ENCODE peak calls at places on chromosomes 7 and 10, in five cellular contexts. One of them, this sample, is unnamed.

GRCh38 chr7:116194115-116194514 is 16.2 kb upstream of the TES start:
- DNase-seq in GM23338: no peak
- DNase-seq in GM23248: peak
- DNase-seq in OCI-LY7: no peak
- DNase-seq in PC-3: no peak
- DNase-seq in this sample: no peak

GRCh38 chr7:130369110-130369711 is 11.1 kb upstream of the CPA1 start:
- DNase-seq in GM23248: peak
- DNase-seq in GM23338: no peak
- DNase-seq in OCI-LY7: no peak
- DNase-seq in PC-3: no peak
- DNase-seq in this sample: no peak

GRCh38 chr10:113385021-113385975 is 167.6 kb upstream of the HABP2 start:
- DNase-seq in GM23338: peak
- DNase-seq in OCI-LY7: peak
- DNase-seq in PC-3: peak
- DNase-seq in GM23248: peak
- DNase-seq in this sample: peak

GRCh38 chr10:50316695-50317648 is 65.7 kb upstream of the ASAH2 start:
- DNase-seq in GM23248: peak
- DNase-seq in GM23338: no peak
- DNase-seq in OCI-LY7: peak
- DNase-seq in PC-3: peak
- DNase-seq in this sample: no peak

GRCh38 chr7:13262929-13263530 is 575.6 kb downstream of the ARL4A start:
- DNase-seq in GM23248: peak
- DNase-seq in PC-3: peak
- DNase-seq in GM23338: peak
- DNase-seq in OCI-LY7: peak
- DNase-seq in this sample: peak

GRCh38 chr7:45368129-45368807 is 205.9 kb upstream of the ADCY1 start:
- DNase-seq in PC-3: no peak
- DNase-seq in GM23338: no peak
- DNase-seq in OCI-LY7: no peak
- DNase-seq in GM23248: no peak
- DNase-seq in this sample: no peak

GRCh38 chr7:2299131-2299829 is 15.0 kb downstream of the SNX8 start:
- DNase-seq in PC-3: no peak
- DNase-seq in GM23338: no peak
- DNase-seq in GM23248: peak
- DNase-seq in OCI-LY7: peak
- DNase-seq in this sample: no peak

GRCh38 chr10:132714906-132715790 is 70.8 kb downstream of the NKX6-2 start:
- DNase-seq in PC-3: no peak
- DNase-seq in OCI-LY7: no peak
- DNase-seq in GM23248: no peak
- DNase-seq in GM23338: no peak
- DNase-seq in this sample: no peak

GRCh38 chr10:132185601-132186487 is 904 bp upstream of the DPYSL4 start:
- DNase-seq in GM23248: peak
- DNase-seq in GM23338: peak
- DNase-seq in PC-3: peak
- DNase-seq in OCI-LY7: no peak
- DNase-seq in this sample: peak

GRCh38 chr7:2894118-2894940 is 50.2 kb upstream of the GNA12 start:
- DNase-seq in GM23248: no peak
- DNase-seq in OCI-LY7: peak
- DNase-seq in PC-3: no peak
- DNase-seq in GM23338: no peak
- DNase-seq in this sample: no peak

GRCh38 chr7:157499835-157500153 is 163.0 kb downstream of the DNAJB6 start:
- DNase-seq in GM23248: no peak
- DNase-seq in GM23338: no peak
- DNase-seq in OCI-LY7: no peak
- DNase-seq in PC-3: no peak
- DNase-seq in this sample: no peak

GRCh38 chr10:102347236-102347828 is 48.2 kb upstream of the NFKB2 start:
- DNase-seq in GM23338: peak
- DNase-seq in PC-3: peak
- DNase-seq in GM23248: peak
- DNase-seq in OCI-LY7: peak
- DNase-seq in this sample: peak

GRCh38 chr10:29386347-29386999 is 97.6 kb downstream of the LYZL1 start:
- DNase-seq in PC-3: peak
- DNase-seq in GM23338: peak
- DNase-seq in OCI-LY7: peak
- DNase-seq in GM23248: peak
- DNase-seq in this sample: no peak

GRCh38 chr10:109166935-109167334 is 756.4 kb downstream of the XPNPEP1 start:
- DNase-seq in GM23338: no peak
- DNase-seq in OCI-LY7: no peak
- DNase-seq in PC-3: peak
- DNase-seq in GM23248: peak
- DNase-seq in this sample: no peak

GRCh38 chr10:36181421-36181820 is 539.3 kb upstream of the FZD8 start:
- DNase-seq in OCI-LY7: no peak
- DNase-seq in PC-3: peak
- DNase-seq in GM23338: no peak
- DNase-seq in GM23248: peak
- DNase-seq in this sample: no peak

GRCh38 chr10:99733366-99733765 is 1.3 kb downstream of the CUTC start:
- DNase-seq in OCI-LY7: no peak
- DNase-seq in GM23248: peak
- DNase-seq in PC-3: no peak
- DNase-seq in GM23338: no peak
- DNase-seq in this sample: no peak

GRCh38 chr10:131771634-131772358 is 129.0 kb upstream of the PPP2R2D start:
- DNase-seq in GM23338: no peak
- DNase-seq in PC-3: no peak
- DNase-seq in OCI-LY7: no peak
- DNase-seq in GM23248: no peak
- DNase-seq in this sample: no peak

GRCh38 chr10:78489034-78489433 is 455.4 kb downstream of the RPS24 start:
- DNase-seq in GM23338: no peak
- DNase-seq in OCI-LY7: no peak
- DNase-seq in PC-3: no peak
- DNase-seq in GM23248: no peak
- DNase-seq in this sample: no peak

GRCh38 chr7:48868916-48869315 is 55.4 kb upstream of the CDC14C start:
- DNase-seq in GM23338: no peak
- DNase-seq in GM23248: no peak
- DNase-seq in PC-3: no peak
- DNase-seq in OCI-LY7: no peak
- DNase-seq in this sample: no peak

GRCh38 chr7:86733783-86734182 is 90.1 kb downstream of the GRM3 start:
- DNase-seq in PC-3: peak
- DNase-seq in GM23338: peak
- DNase-seq in GM23248: peak
- DNase-seq in OCI-LY7: peak
- DNase-seq in this sample: no peak

GRCh38 chr7:142496545-142496991 is 238.7 kb upstream of the PRSS58 start:
- DNase-seq in OCI-LY7: peak
- DNase-seq in PC-3: peak
- DNase-seq in GM23338: peak
- DNase-seq in GM23248: peak
- DNase-seq in this sample: peak

GRCh38 chr7:102432476-102433318 is 678 bp upstream of the ORAI2 start:
- DNase-seq in PC-3: no peak
- DNase-seq in OCI-LY7: peak
- DNase-seq in GM23248: peak
- DNase-seq in GM23338: no peak
- DNase-seq in this sample: no peak

GRCh38 chr10:69168493-69168892 is 11.5 kb upstream of the SUPV3L1 start:
- DNase-seq in OCI-LY7: no peak
- DNase-seq in PC-3: no peak
- DNase-seq in GM23338: no peak
- DNase-seq in GM23248: no peak
- DNase-seq in this sample: no peak

GRCh38 chr10:95247200-95247880 is 43.5 kb downstream of the PDLIM1 start:
- DNase-seq in GM23248: peak
- DNase-seq in GM23338: no peak
- DNase-seq in PC-3: peak
- DNase-seq in OCI-LY7: no peak
- DNase-seq in this sample: no peak

GRCh38 chr10:89079991-89080390 is 89.4 kb downstream of the FAS start:
- DNase-seq in GM23248: peak
- DNase-seq in OCI-LY7: no peak
- DNase-seq in GM23338: no peak
- DNase-seq in PC-3: peak
- DNase-seq in this sample: no peak

GRCh38 chr7:136870799-136871487 is 2.5 kb downstream of the CHRM2 start:
- DNase-seq in GM23248: peak
- DNase-seq in OCI-LY7: no peak
- DNase-seq in PC-3: no peak
- DNase-seq in GM23338: peak
- DNase-seq in this sample: no peak

GRCh38 chr7:139641337-139641992 is 118.0 kb downstream of the CLEC2L start:
- DNase-seq in PC-3: no peak
- DNase-seq in OCI-LY7: no peak
- DNase-seq in GM23338: no peak
- DNase-seq in GM23248: no peak
- DNase-seq in this sample: no peak

GRCh38 chr7:28530175-28531142 is 118.1 kb downstream of the CREB5 start:
- DNase-seq in OCI-LY7: no peak
- DNase-seq in GM23338: peak
- DNase-seq in GM23248: no peak
- DNase-seq in PC-3: peak
- DNase-seq in this sample: no peak

GRCh38 chr7:44911911-44912310 is 26.6 kb upstream of the PURB start:
- DNase-seq in GM23338: no peak
- DNase-seq in OCI-LY7: no peak
- DNase-seq in PC-3: no peak
- DNase-seq in GM23248: no peak
- DNase-seq in this sample: no peak

GRCh38 chr7:73530800-73531199 is 8.7 kb upstream of the BAZ1B start:
- DNase-seq in PC-3: no peak
- DNase-seq in GM23248: no peak
- DNase-seq in GM23338: no peak
- DNase-seq in OCI-LY7: no peak
- DNase-seq in this sample: no peak

GRCh38 chr10:86224354-86225097 is 142.1 kb downstream of the GRID1 start:
- DNase-seq in GM23248: peak
- DNase-seq in GM23338: no peak
- DNase-seq in PC-3: no peak
- DNase-seq in OCI-LY7: no peak
- DNase-seq in this sample: no peak

GRCh38 chr7:155455776-155456516 is 2.0 kb upstream of the EN2 start:
- DNase-seq in GM23248: no peak
- DNase-seq in PC-3: no peak
- DNase-seq in GM23338: no peak
- DNase-seq in OCI-LY7: no peak
- DNase-seq in this sample: no peak

GRCh38 chr7:139725077-139725476 is 52.7 kb downstream of the HIPK2 start:
- DNase-seq in OCI-LY7: peak
- DNase-seq in PC-3: peak
- DNase-seq in GM23248: peak
- DNase-seq in GM23338: no peak
- DNase-seq in this sample: no peak

GRCh38 chr10:12501851-12502525 is 152.6 kb downstream of the CAMK1D start:
- DNase-seq in GM23338: no peak
- DNase-seq in PC-3: no peak
- DNase-seq in GM23248: no peak
- DNase-seq in OCI-LY7: no peak
- DNase-seq in this sample: no peak

GRCh38 chr10:71734797-71735196 is 15.2 kb upstream of the C10orf105 start:
- DNase-seq in PC-3: no peak
- DNase-seq in GM23248: no peak
- DNase-seq in OCI-LY7: no peak
- DNase-seq in GM23338: no peak
- DNase-seq in this sample: no peak

GRCh38 chr7:147586526-147586925 is 1004.0 kb upstream of the C7orf33 start:
- DNase-seq in OCI-LY7: no peak
- DNase-seq in GM23248: peak
- DNase-seq in PC-3: no peak
- DNase-seq in GM23338: no peak
- DNase-seq in this sample: no peak
- TF ChIP-seq EZH2phosphoT487 in OCI-LY7: no peak
- TF ChIP-seq EZH2phosphoT487 in GM23248: no peak
- TF ChIP-seq EZH2phosphoT487 in PC-3: no peak
- TF ChIP-seq EZH2phosphoT487 in GM23338: no peak
- TF ChIP-seq EZH2phosphoT487 in this sample: no peak

GRCh38 chr10:56505555-56505954 is 144.5 kb upstream of the ZWINT start:
- DNase-seq in GM23248: no peak
- DNase-seq in PC-3: no peak
- DNase-seq in OCI-LY7: no peak
- DNase-seq in GM23338: no peak
- DNase-seq in this sample: no peak

GRCh38 chr10:56508562-56508961 is 147.5 kb upstream of the ZWINT start:
- DNase-seq in OCI-LY7: no peak
- DNase-seq in PC-3: no peak
- DNase-seq in GM23338: no peak
- DNase-seq in GM23248: no peak
- DNase-seq in this sample: no peak

DNA sequence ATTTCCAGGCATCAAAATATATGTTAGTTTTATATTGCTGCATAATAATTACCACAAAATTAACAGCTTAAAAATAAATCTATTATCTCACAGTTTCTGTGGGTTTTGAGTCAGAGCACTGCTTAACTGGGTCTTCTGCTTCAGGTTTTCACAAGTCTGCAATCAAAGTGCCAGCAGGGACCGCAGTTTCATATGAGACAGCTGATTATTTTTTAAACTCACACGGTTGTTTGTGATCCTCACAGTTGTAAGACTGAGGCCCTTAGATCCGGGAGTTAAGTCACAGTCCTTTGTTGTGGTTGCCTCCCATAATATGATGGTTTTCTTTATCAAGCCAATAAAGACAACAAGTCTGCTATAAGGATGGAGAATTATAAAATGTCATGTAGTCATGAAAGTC is 146.0 kb upstream of the ZWINT start:
- DNase-seq in GM23338: no peak
- DNase-seq in PC-3: no peak
- DNase-seq in GM23248: no peak
- DNase-seq in OCI-LY7: no peak
- DNase-seq in this sample: no peak
- TF ChIP-seq EZH2phosphoT487 in GM23338: no peak
- TF ChIP-seq EZH2phosphoT487 in PC-3: no peak
- TF ChIP-seq EZH2phosphoT487 in GM23248: no peak
- TF ChIP-seq EZH2phosphoT487 in OCI-LY7: no peak
- TF ChIP-seq EZH2phosphoT487 in this sample: no peak

DNA sequence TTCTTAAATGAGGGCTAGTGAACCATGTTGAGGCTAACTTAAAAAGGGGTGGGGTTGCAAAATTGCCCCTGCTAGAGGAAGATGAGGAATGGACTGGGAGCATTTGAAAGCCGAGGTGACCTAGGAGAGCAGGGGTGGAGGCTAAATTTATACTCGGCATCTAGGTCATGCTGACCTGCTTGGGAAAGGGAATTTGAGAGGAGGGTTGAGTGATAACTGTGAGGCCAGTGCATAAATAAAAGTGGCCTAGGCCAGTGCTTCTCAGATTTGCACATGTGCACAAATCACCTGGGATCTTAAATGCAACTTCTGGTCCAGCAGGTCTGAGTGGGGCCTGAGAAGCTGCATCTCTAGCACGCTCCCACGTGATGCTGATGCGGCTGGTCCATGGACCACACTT is 70.4 kb downstream of the CDK1 start:
- DNase-seq in PC-3: no peak
- DNase-seq in OCI-LY7: no peak
- DNase-seq in GM23248: no peak
- DNase-seq in GM23338: no peak
- DNase-seq in this sample: no peak
- TF ChIP-seq EZH2phosphoT487 in PC-3: no peak
- TF ChIP-seq EZH2phosphoT487 in OCI-LY7: no peak
- TF ChIP-seq EZH2phosphoT487 in GM23248: no peak
- TF ChIP-seq EZH2phosphoT487 in GM23338: no peak
- TF ChIP-seq EZH2phosphoT487 in this sample: no peak

GRCh38 chr7:727104-727805 is at the start of gene PRKAR1B:
- DNase-seq in GM23338: peak
- DNase-seq in GM23248: peak
- DNase-seq in OCI-LY7: peak
- DNase-seq in PC-3: peak
- DNase-seq in this sample: no peak
- TF ChIP-seq EZH2phosphoT487 in GM23338: no peak
- TF ChIP-seq EZH2phosphoT487 in GM23248: no peak
- TF ChIP-seq EZH2phosphoT487 in OCI-LY7: no peak
- TF ChIP-seq EZH2phosphoT487 in PC-3: no peak
- TF ChIP-seq EZH2phosphoT487 in this sample: no peak